ENCODE peak calls at places on chromosome 18, in five cellular contexts. W is CD4-positive, CD25-positive, alpha-beta regulatory T cell; D is effector memory CD4-positive, alpha-beta T cell; R is prostate gland; H is naive thymus-derived CD4-positive, alpha-beta T cell. P is an unnamed sample. For H3K9me3 and H3K27me3, the result is how much of the 10 kb centered on the place peaks cover.

GRCh38 chr18:24488824-24489493 is 28.5 kb downstream of the HRH4 start:
- DNase-seq in W (peak), D (no peak), R (no peak), H (peak), P (no peak)

GRCh38 chr18:63879684-63880083 is 7.8 kb upstream of the SERPINB2 start:
- DNase-seq in W (no peak), D (no peak), R (no peak), H (no peak), P (no peak)

GRCh38 chr18:22559414-22560282 is 141.9 kb upstream of the CTAGE1 start:
- DNase-seq in W (no peak), D (no peak), R (peak), H (no peak), P (no peak)

GRCh38 chr18:11500153-11501122 is 109.0 kb upstream of the SLC35G4 start:
- DNase-seq in W (no peak), D (no peak), R (no peak), H (no peak), P (no peak)

GRCh38 chr18:6452194-6452593 is 37.5 kb upstream of the L3MBTL4 start:
- DNase-seq in W (no peak), D (no peak), R (no peak), H (no peak), P (no peak)

GRCh38 chr18:79525556-79526467 is 130.1 kb downstream of the NFATC1 start:
- DNase-seq in W (no peak), D (no peak), R (peak), H (no peak), P (peak)

GRCh38 chr18:59219672-59220163 is at the start of gene GRP:
- DNase-seq in W (no peak), D (no peak), R (no peak), H (no peak), P (no peak)

GRCh38 chr18:12278765-12279682 is 24.9 kb downstream of the CIDEA start:
- DNase-seq in W (no peak), D (no peak), R (peak), H (no peak), P (no peak)

GRCh38 chr18:28814365-28814764 is 637.4 kb upstream of the CDH2 start:
- DNase-seq in W (no peak), D (no peak), R (no peak), H (no peak), P (no peak)

GRCh38 chr18:10128906-10129305 is 215.1 kb downstream of the VAPA start:
- DNase-seq in W (no peak), D (no peak), R (no peak), H (no peak), P (no peak)

GRCh38 chr18:57908092-57908491 is 105.0 kb upstream of the ATP8B1 start:
- DNase-seq in W (no peak), D (no peak), R (no peak), H (no peak), P (no peak)

GRCh38 chr18:7877609-7878008 is 310.5 kb downstream of the PTPRM start:
- DNase-seq in W (no peak), D (no peak), R (peak), H (no peak), P (no peak)

GRCh38 chr18:76932026-76932819 is 109.9 kb downstream of the ZNF236 start:
- DNase-seq in W (no peak), D (no peak), R (no peak), H (no peak), P (no peak)

GRCh38 chr18:41462946-41463345 is 492.1 kb upstream of the PIK3C3 start:
- DNase-seq in W (no peak), D (no peak), R (no peak), H (no peak), P (no peak)

GRCh38 chr18:36094431-36094830 is 27.1 kb upstream of the RPRD1A start:
- DNase-seq in W (no peak), D (no peak), R (peak), H (no peak), P (no peak)

GRCh38 chr18:33372442-33372841 is 68.1 kb downstream of the CCDC178 start:
- DNase-seq in W (no peak), D (no peak), R (no peak), H (no peak), P (no peak)

GRCh38 chr18:61464551-61465102 is 131.4 kb downstream of the CDH20 start:
- DNase-seq in W (no peak), D (no peak), R (no peak), H (no peak), P (no peak)

GRCh38 chr18:76573325-76574025 is 78.4 kb upstream of the ZNF516 start:
- DNase-seq in W (no peak), D (no peak), R (no peak), H (no peak), P (no peak)

GRCh38 chr18:43160509-43160908 is 45.0 kb upstream of the RIT2 start:
- DNase-seq in W (no peak), D (no peak), R (no peak), H (no peak), P (no peak)

GRCh38 chr18:43869451-43870008 is 592.2 kb upstream of the SYT4 start:
- DNase-seq in W (no peak), D (no peak), R (no peak), H (no peak), P (no peak)

GRCh38 chr18:25734336-25734735 is 356.1 kb downstream of the SS18 start:
- DNase-seq in W (no peak), D (no peak), R (no peak), H (no peak), P (no peak)

GRCh38 chr18:22346342-22346967 is 71.3 kb downstream of the CTAGE1 start:
- DNase-seq in W (no peak), D (no peak), R (peak), H (no peak), P (peak)

GRCh38 chr18:3886575-3887322 is 436.8 kb downstream of the TGIF1 start:
- DNase-seq in W (no peak), D (no peak), R (no peak), H (no peak), P (no peak)

GRCh38 chr18:62784966-62785413 is 69.6 kb downstream of the PHLPP1 start:
- DNase-seq in W (no peak), D (no peak), R (no peak), H (no peak), P (no peak)

GRCh38 chr18:79545714-79546113 is 133.9 kb upstream of the CTDP1 start:
- DNase-seq in W (no peak), D (no peak), R (no peak), H (no peak), P (no peak)

GRCh38 chr18:44066541-44066940 is 614.1 kb upstream of the SETBP1 start:
- DNase-seq in W (no peak), D (no peak), R (no peak), H (no peak), P (no peak)

GRCh38 chr18:74414951-74415515 is 42.1 kb downstream of the DIPK1C start:
- DNase-seq in W (no peak), D (no peak), R (no peak), H (no peak), P (no peak)

GRCh38 chr18:21335927-21336488 is 94.0 kb downstream of the GREB1L start:
- DNase-seq in W (no peak), D (no peak), R (no peak), H (no peak), P (no peak)

GRCh38 chr18:52160652-52161051 is 179.3 kb upstream of the DCC start:
- DNase-seq in W (no peak), D (no peak), R (no peak), H (no peak), P (no peak)

GRCh38 chr18:3402962-3403585 is 46.9 kb upstream of the TGIF1 start:
- DNase-seq in W (peak), D (no peak), R (no peak), H (no peak), P (no peak)

GRCh38 chr18:24188120-24188519 is 49.3 kb downstream of the CABYR start:
- DNase-seq in W (no peak), D (no peak), R (no peak), H (no peak), P (no peak)

GRCh38 chr18:8713691-8714090 is 8.3 kb downstream of the MTCL1 start:
- DNase-seq in W (no peak), D (no peak), R (no peak), H (no peak), P (no peak)

GRCh38 chr18:10094154-10094553 is 180.3 kb downstream of the VAPA start:
- DNase-seq in W (no peak), D (no peak), R (no peak), H (no peak), P (no peak)

DNA sequence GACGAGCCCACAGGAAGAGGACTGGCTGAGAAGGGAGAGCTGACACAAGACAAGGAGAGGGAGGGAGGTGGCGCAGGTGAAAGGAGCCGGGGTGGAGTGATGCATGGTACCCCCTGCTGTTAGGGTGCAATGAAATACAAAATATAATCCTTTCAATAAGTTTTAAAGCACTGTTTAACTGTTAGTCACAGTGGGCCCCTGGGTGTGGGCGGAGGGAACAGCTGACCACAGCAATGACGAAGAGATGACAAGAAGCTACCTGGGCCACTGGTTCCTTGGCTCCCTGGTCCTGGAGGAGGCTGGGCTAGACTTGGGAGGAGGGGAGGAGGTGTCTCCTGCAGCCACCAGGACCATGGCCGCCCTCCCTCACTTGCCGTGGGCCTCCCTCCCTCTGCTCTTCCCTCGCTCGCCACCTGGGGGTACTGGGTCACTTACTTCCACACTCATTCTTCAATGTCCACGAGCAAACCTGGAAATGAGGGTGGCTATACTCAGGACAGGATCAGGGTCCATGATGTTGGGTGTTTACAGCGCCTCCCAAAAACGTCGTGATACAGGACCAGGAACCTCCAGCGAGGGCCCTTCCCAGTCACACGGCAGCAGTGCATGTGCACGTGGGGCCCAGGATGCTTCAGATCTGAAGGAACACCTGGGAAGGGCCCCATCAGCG is 196.1 kb downstream of the ANKRD30B start:
- DNase-seq in W (no peak), D (no peak), R (no peak), H (no peak), P (no peak)
- H3K9me3 ChIP-seq in W (under half), D (under half), R (under half), H (under half), P (under half)

GRCh38 chr18:48193521-48194251 is 215.5 kb downstream of the ZBTB7C start:
- DNase-seq in W (no peak), D (no peak), R (no peak), H (no peak), P (no peak)
- H3K27me3 ChIP-seq in W (under half), D (under half), R (under half), H (under half), P (under half)

DNA sequence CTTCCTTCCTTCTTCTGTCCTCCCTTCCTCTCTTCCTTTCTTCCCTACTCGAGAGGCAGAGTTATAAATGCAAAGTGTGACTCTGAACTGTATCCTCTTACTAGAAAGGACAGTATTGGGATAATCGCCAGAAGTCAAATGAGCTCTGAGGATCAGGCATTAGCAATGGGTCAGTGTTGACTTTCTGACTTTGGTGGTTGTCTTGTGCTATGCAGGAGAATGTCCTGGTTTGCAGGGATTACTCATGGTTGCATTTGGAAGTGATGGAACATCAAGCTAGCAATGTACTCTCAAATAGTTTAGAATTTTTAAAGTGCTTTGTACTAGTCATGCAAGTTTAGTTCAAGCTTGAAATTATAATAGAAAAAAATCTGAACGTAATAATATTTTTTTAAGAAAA is 115.6 kb downstream of the TXNL1 start:
- DNase-seq in W (no peak), D (no peak), R (no peak), H (no peak), P (no peak)
- H3K27ac ChIP-seq in W (no peak), D (no peak), R (no peak), H (no peak), P (no peak)

GRCh38 chr18:54551590-54551989 is 39.5 kb upstream of the DYNAP start:
- DNase-seq in W (no peak), D (no peak), R (no peak), H (no peak), P (no peak)
- H3K9me3 ChIP-seq in W (under half), D (under half), R (under half), H (under half), P (under half)

GRCh38 chr18:48049757-48050156 is 119.3 kb upstream of the SMAD2 start:
- DNase-seq in W (no peak), D (no peak), R (no peak), H (no peak), P (no peak)
- H3K27me3 ChIP-seq in W (under half), D (under half), R (under half), H (under half), P (under half)

GRCh38 chr18:45775241-45775676 is 50.2 kb upstream of the SIGLEC15 start:
- DNase-seq in W (peak), D (no peak), R (no peak), H (peak), P (peak)

GRCh38 chr18:45775726-45776125 is 49.7 kb upstream of the SIGLEC15 start:
- DNase-seq in W (no peak), D (no peak), R (no peak), H (no peak), P (no peak)

GRCh38 chr18:45771587-45771986 is 47.6 kb downstream of the SLC14A1 start:
- DNase-seq in W (no peak), D (no peak), R (no peak), H (no peak), P (no peak)

GRCh38 chr18:45772081-45772480 is 48.1 kb downstream of the SLC14A1 start:
- DNase-seq in W (no peak), D (no peak), R (no peak), H (no peak), P (no peak)

DNA sequence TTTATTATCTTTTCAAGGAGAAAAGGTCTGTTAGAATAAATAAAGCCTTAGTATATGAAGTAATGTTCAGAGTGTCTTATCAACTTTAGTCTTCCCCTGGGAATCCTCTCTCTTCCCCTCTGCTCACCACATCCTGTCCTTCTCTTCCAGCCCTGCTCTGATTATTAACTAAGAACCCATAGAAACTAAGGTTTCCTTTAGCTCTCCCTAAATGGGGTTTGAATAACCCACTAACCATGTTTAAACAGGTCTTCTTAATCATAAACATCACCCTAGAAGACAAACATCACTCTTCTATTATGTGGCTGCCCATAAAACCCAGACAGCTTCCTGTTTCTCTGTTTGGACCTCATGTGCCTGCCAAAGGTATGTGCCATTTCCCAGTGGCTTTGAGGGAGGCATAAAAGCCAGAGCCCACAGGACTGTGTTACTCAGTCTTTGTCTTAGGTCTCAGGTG is 50.1 kb downstream of the SLC14A1 start:
- DNase-seq in W (no peak), D (no peak), R (peak), H (no peak), P (no peak)
- H3K27ac ChIP-seq in W (no peak), D (no peak), R (peak), H (no peak), P (no peak)

DNA sequence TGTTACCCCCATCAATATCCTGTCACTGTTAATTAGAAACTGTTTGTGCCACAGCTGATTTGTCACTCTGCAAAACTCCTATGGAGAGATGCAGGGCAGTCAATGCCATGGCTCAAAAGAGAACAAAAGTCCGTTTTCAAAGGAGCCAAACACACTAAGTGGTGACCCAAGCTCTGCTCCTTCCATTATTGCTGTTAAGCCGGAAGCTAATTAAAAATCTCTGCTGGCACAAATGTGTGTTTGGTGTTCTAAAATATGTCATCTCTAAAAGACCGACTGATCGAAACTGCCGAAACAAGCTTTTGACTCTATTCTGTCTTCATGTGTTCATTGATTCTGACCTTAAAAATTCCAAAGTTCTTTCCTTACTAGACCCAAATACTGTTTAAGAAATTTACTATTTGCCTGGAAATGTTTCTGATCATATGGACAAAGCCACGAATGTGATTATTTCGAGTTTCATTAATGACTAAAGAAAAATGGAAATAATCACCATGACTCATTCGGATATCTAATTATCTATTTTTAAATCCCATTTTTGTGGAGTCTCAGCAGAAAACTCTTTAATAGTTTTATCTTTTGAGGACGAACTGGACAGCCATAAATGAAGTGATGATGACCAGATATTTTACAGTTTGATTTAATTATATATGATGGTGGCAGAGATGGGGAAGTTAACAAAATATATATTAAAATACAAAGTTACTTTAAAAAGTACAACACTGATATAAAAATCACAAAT is 287.6 kb downstream of the SOCS6 start:
- DNase-seq in W (no peak), D (no peak), R (no peak), H (no peak), P (no peak)
- H3K9me3 ChIP-seq in W (under half), D (under half), R (under half), H (under half), P (under half)

P was measured in CD8-positive, alpha-beta memory T cell.